ENCODE peak calls at places on chromosomes 3 and 15, in nine cellular contexts. One of them, this sample, is unnamed.

GRCh38 chr15:101320501-101321052 is 25.5 kb upstream of the SNRPA1 start:
- DNase-seq in amniotic epithelial cell: peak
- DNase-seq in nephron progenitor cell: peak
- DNase-seq in sciatic nerve: peak
- DNase-seq in G401: no peak
- DNase-seq in HEK293T: no peak
- DNase-seq in GM04503: peak
- DNase-seq in type B pancreatic cell: no peak
- DNase-seq in A549: no peak
- DNase-seq in this sample: peak

GRCh38 chr3:60435941-60436650 is 815.2 kb downstream of the FHIT start:
- DNase-seq in G401: no peak
- DNase-seq in GM04503: no peak
- DNase-seq in HEK293T: no peak
- DNase-seq in type B pancreatic cell: no peak
- DNase-seq in sciatic nerve: no peak
- DNase-seq in amniotic epithelial cell: no peak
- DNase-seq in nephron progenitor cell: no peak
- DNase-seq in A549: no peak
- DNase-seq in this sample: no peak

GRCh38 chr3:114406286-114406685 is 112.5 kb downstream of the TIGIT start:
- DNase-seq in type B pancreatic cell: no peak
- DNase-seq in amniotic epithelial cell: no peak
- DNase-seq in G401: no peak
- DNase-seq in GM04503: no peak
- DNase-seq in nephron progenitor cell: no peak
- DNase-seq in A549: no peak
- DNase-seq in sciatic nerve: no peak
- DNase-seq in HEK293T: no peak
- DNase-seq in this sample: no peak

GRCh38 chr15:82852906-82853635 is 43.6 kb downstream of the WHAMM start:
- DNase-seq in amniotic epithelial cell: no peak
- DNase-seq in type B pancreatic cell: peak
- DNase-seq in nephron progenitor cell: no peak
- DNase-seq in sciatic nerve: no peak
- DNase-seq in GM04503: no peak
- DNase-seq in A549: no peak
- DNase-seq in G401: no peak
- DNase-seq in HEK293T: no peak
- DNase-seq in this sample: no peak

GRCh38 chr3:30644615-30645014 is 38.2 kb downstream of the TGFBR2 start:
- DNase-seq in amniotic epithelial cell: peak
- DNase-seq in sciatic nerve: peak
- DNase-seq in A549: no peak
- DNase-seq in G401: no peak
- DNase-seq in GM04503: peak
- DNase-seq in type B pancreatic cell: no peak
- DNase-seq in HEK293T: no peak
- DNase-seq in nephron progenitor cell: no peak
- DNase-seq in this sample: no peak

GRCh38 chr3:16478516-16478915 is 35.0 kb downstream of the RFTN1 start:
- DNase-seq in amniotic epithelial cell: peak
- DNase-seq in GM04503: peak
- DNase-seq in sciatic nerve: no peak
- DNase-seq in nephron progenitor cell: no peak
- DNase-seq in HEK293T: no peak
- DNase-seq in A549: no peak
- DNase-seq in G401: no peak
- DNase-seq in type B pancreatic cell: no peak
- DNase-seq in this sample: no peak

GRCh38 chr3:111965484-111965883 is 13.3 kb upstream of the ABHD10 start:
- DNase-seq in G401: no peak
- DNase-seq in amniotic epithelial cell: no peak
- DNase-seq in sciatic nerve: no peak
- DNase-seq in HEK293T: no peak
- DNase-seq in type B pancreatic cell: no peak
- DNase-seq in nephron progenitor cell: no peak
- DNase-seq in GM04503: no peak
- DNase-seq in A549: no peak
- DNase-seq in this sample: no peak

GRCh38 chr15:99211926-99212325 is 37.5 kb downstream of the TTC23 start:
- DNase-seq in sciatic nerve: no peak
- DNase-seq in A549: peak
- DNase-seq in nephron progenitor cell: no peak
- DNase-seq in GM04503: no peak
- DNase-seq in G401: no peak
- DNase-seq in HEK293T: no peak
- DNase-seq in amniotic epithelial cell: peak
- DNase-seq in type B pancreatic cell: no peak
- DNase-seq in this sample: no peak

GRCh38 chr3:23203651-23204111 is 554 bp downstream of the UBE2E2 start:
- DNase-seq in nephron progenitor cell: peak
- DNase-seq in G401: peak
- DNase-seq in amniotic epithelial cell: peak
- DNase-seq in sciatic nerve: peak
- DNase-seq in HEK293T: peak
- DNase-seq in A549: no peak
- DNase-seq in GM04503: no peak
- DNase-seq in type B pancreatic cell: no peak
- DNase-seq in this sample: peak

GRCh38 chr3:129015388-129016105 is 14.4 kb downstream of the EFCC1 start:
- DNase-seq in G401: no peak
- DNase-seq in sciatic nerve: no peak
- DNase-seq in nephron progenitor cell: no peak
- DNase-seq in type B pancreatic cell: no peak
- DNase-seq in amniotic epithelial cell: no peak
- DNase-seq in GM04503: no peak
- DNase-seq in HEK293T: no peak
- DNase-seq in A549: no peak
- DNase-seq in this sample: no peak

GRCh38 chr3:45553469-45553974 is 41.0 kb upstream of the LIMD1 start:
- DNase-seq in type B pancreatic cell: no peak
- DNase-seq in HEK293T: no peak
- DNase-seq in amniotic epithelial cell: peak
- DNase-seq in sciatic nerve: peak
- DNase-seq in GM04503: no peak
- DNase-seq in nephron progenitor cell: no peak
- DNase-seq in A549: no peak
- DNase-seq in G401: peak
- DNase-seq in this sample: no peak

GRCh38 chr3:46674031-46674592 is 19.4 kb downstream of the ALS2CL start:
- DNase-seq in sciatic nerve: peak
- DNase-seq in A549: no peak
- DNase-seq in HEK293T: peak
- DNase-seq in nephron progenitor cell: no peak
- DNase-seq in type B pancreatic cell: no peak
- DNase-seq in G401: no peak
- DNase-seq in amniotic epithelial cell: no peak
- DNase-seq in GM04503: no peak
- DNase-seq in this sample: no peak

GRCh38 chr3:177569823-177570657 is 372.8 kb upstream of the TBL1XR1 start:
- DNase-seq in nephron progenitor cell: no peak
- DNase-seq in amniotic epithelial cell: no peak
- DNase-seq in G401: no peak
- DNase-seq in A549: no peak
- DNase-seq in type B pancreatic cell: no peak
- DNase-seq in GM04503: peak
- DNase-seq in sciatic nerve: no peak
- DNase-seq in HEK293T: no peak
- DNase-seq in this sample: no peak

GRCh38 chr3:44227622-44228021 is 14.1 kb upstream of the TOPAZ1 start:
- DNase-seq in G401: no peak
- DNase-seq in sciatic nerve: no peak
- DNase-seq in GM04503: no peak
- DNase-seq in A549: no peak
- DNase-seq in amniotic epithelial cell: peak
- DNase-seq in type B pancreatic cell: no peak
- DNase-seq in HEK293T: no peak
- DNase-seq in nephron progenitor cell: no peak
- DNase-seq in this sample: no peak

GRCh38 chr3:178195824-178196223 is 340.4 kb upstream of the KCNMB2 start:
- DNase-seq in amniotic epithelial cell: peak
- DNase-seq in GM04503: peak
- DNase-seq in G401: no peak
- DNase-seq in type B pancreatic cell: no peak
- DNase-seq in HEK293T: no peak
- DNase-seq in sciatic nerve: no peak
- DNase-seq in A549: no peak
- DNase-seq in nephron progenitor cell: no peak
- DNase-seq in this sample: no peak

GRCh38 chr3:157231071-157231470 is 71.1 kb upstream of the CCNL1 start:
- DNase-seq in G401: no peak
- DNase-seq in A549: no peak
- DNase-seq in amniotic epithelial cell: peak
- DNase-seq in GM04503: peak
- DNase-seq in sciatic nerve: no peak
- DNase-seq in HEK293T: no peak
- DNase-seq in type B pancreatic cell: no peak
- DNase-seq in nephron progenitor cell: no peak
- DNase-seq in this sample: no peak

GRCh38 chr3:51398595-51399310 is 7.7 kb downstream of the RBM15B start:
- DNase-seq in GM04503: no peak
- DNase-seq in type B pancreatic cell: no peak
- DNase-seq in sciatic nerve: no peak
- DNase-seq in amniotic epithelial cell: no peak
- DNase-seq in HEK293T: no peak
- DNase-seq in G401: no peak
- DNase-seq in nephron progenitor cell: no peak
- DNase-seq in A549: no peak
- DNase-seq in this sample: no peak

GRCh38 chr3:142117452-142117851 is 31.9 kb downstream of the TFDP2 start:
- DNase-seq in G401: no peak
- DNase-seq in sciatic nerve: no peak
- DNase-seq in type B pancreatic cell: no peak
- DNase-seq in HEK293T: no peak
- DNase-seq in nephron progenitor cell: no peak
- DNase-seq in A549: no peak
- DNase-seq in amniotic epithelial cell: no peak
- DNase-seq in GM04503: no peak
- DNase-seq in this sample: no peak

GRCh38 chr3:15783361-15783969 is 14.3 kb downstream of the ANKRD28 start:
- DNase-seq in A549: no peak
- DNase-seq in amniotic epithelial cell: peak
- DNase-seq in type B pancreatic cell: no peak
- DNase-seq in nephron progenitor cell: no peak
- DNase-seq in G401: no peak
- DNase-seq in HEK293T: no peak
- DNase-seq in sciatic nerve: no peak
- DNase-seq in GM04503: no peak
- DNase-seq in this sample: no peak

GRCh38 chr3:195815169-195815771 is 3.5 kb upstream of the MUC4 start:
- DNase-seq in sciatic nerve: no peak
- DNase-seq in A549: peak
- DNase-seq in amniotic epithelial cell: peak
- DNase-seq in HEK293T: no peak
- DNase-seq in GM04503: no peak
- DNase-seq in type B pancreatic cell: no peak
- DNase-seq in G401: no peak
- DNase-seq in nephron progenitor cell: no peak
- DNase-seq in this sample: peak

GRCh38 chr15:100113351-100114075 is 228.3 kb downstream of the ADAMTS17 start:
- DNase-seq in type B pancreatic cell: no peak
- DNase-seq in amniotic epithelial cell: no peak
- DNase-seq in A549: no peak
- DNase-seq in GM04503: no peak
- DNase-seq in HEK293T: no peak
- DNase-seq in nephron progenitor cell: no peak
- DNase-seq in G401: no peak
- DNase-seq in sciatic nerve: peak
- DNase-seq in this sample: no peak

GRCh38 chr3:62378329-62378789 is 5.0 kb upstream of the FEZF2 start:
- DNase-seq in A549: no peak
- DNase-seq in amniotic epithelial cell: no peak
- DNase-seq in GM04503: no peak
- DNase-seq in G401: peak
- DNase-seq in type B pancreatic cell: no peak
- DNase-seq in nephron progenitor cell: no peak
- DNase-seq in sciatic nerve: no peak
- DNase-seq in HEK293T: no peak
- DNase-seq in this sample: peak

This sample was measured in neural progenitor cell.